ENCODE peak calls at places on chromosome 4, in nine cellular contexts. R is glutamatergic neuron, L is HFFc6, F is ovary, M is hippocampal formation, W is PC-9, Q is SW480, K is WTC11, C is AG10803. O is an unnamed sample.

GRCh38 chr4:2789801-2790582 is 2.9 kb upstream of the SH3BP2 start:
- DNase-seq in C (no peak), M (no peak), F (no peak), W (no peak), L (no peak), R (no peak), Q (no peak), K (peak), O (no peak)

GRCh38 chr4:73669410-73670183 is 49.4 kb upstream of the RASSF6 start:
- DNase-seq in L (no peak), R (no peak), W (no peak), Q (no peak), K (no peak), C (peak), M (no peak), F (peak), O (no peak)

GRCh38 chr4:73281982-73282381 is 23.4 kb upstream of the ANKRD17 start:
- DNase-seq in F (no peak), M (no peak), W (no peak), C (no peak), Q (no peak), K (no peak), L (no peak), R (no peak), O (no peak)

GRCh38 chr4:186144596-186145569 is 40.4 kb downstream of the FAM149A start:
- DNase-seq in K (peak), W (peak), R (peak), Q (peak), M (no peak), F (peak), L (no peak), C (peak), O (peak)

GRCh38 chr4:1559896-1560650 is 124.0 kb downstream of the FAM53A start:
- DNase-seq in K (no peak), W (no peak), M (no peak), F (no peak), R (no peak), Q (no peak), L (no peak), C (no peak), O (no peak)

GRCh38 chr4:101357751-101358150 is 10.4 kb upstream of the PPP3CA start:
- DNase-seq in L (no peak), Q (no peak), C (peak), K (no peak), F (no peak), R (no peak), W (no peak), M (no peak), O (no peak)

GRCh38 chr4:181646864-181647263 is 596.3 kb upstream of the TENM3 start:
- DNase-seq in K (no peak), F (no peak), W (no peak), C (peak), Q (no peak), M (no peak), R (no peak), L (peak), O (no peak)

GRCh38 chr4:106032851-106033286 is 137.6 kb downstream of the NPNT start:
- DNase-seq in L (peak), M (no peak), R (no peak), Q (peak), F (no peak), C (peak), K (no peak), W (no peak), O (no peak)

GRCh38 chr4:75172551-75172950 is 239.6 kb downstream of the PARM1 start:
- DNase-seq in Q (no peak), C (no peak), M (no peak), K (no peak), L (no peak), F (no peak), W (no peak), R (no peak), O (no peak)

GRCh38 chr4:89221175-89221867 is 86.3 kb downstream of the GPRIN3 start:
- DNase-seq in M (no peak), L (no peak), Q (peak), F (no peak), K (no peak), R (no peak), W (no peak), C (peak), O (no peak)

GRCh38 chr4:24765331-24765990 is 29.9 kb upstream of the SOD3 start:
- DNase-seq in L (peak), M (no peak), W (no peak), K (no peak), C (peak), R (no peak), F (no peak), Q (no peak), O (no peak)

GRCh38 chr4:86939123-86939522 is 4.3 kb downstream of the AFF1 start:
- DNase-seq in W (no peak), F (no peak), M (no peak), L (no peak), K (no peak), C (no peak), Q (no peak), R (no peak), O (no peak)

GRCh38 chr4:155854597-155855226 is 11.4 kb downstream of the ASIC5 start:
- DNase-seq in M (peak), R (no peak), F (no peak), K (no peak), Q (no peak), W (peak), C (peak), L (peak), O (peak)

O was measured in retina.